ENCODE peak calls at places on chromosomes 5 and 9, in seven cellular contexts. N is HepG2, L is GM12878, K is H1, U is SK-N-SH, X is GM12891, D is K562. A is an unnamed sample.

GRCh38 chr5:81234801-81235200 is 1.7 kb downstream of the CKMT2 start:
- DNase-seq in N (no peak), L (no peak), K (no peak), U (no peak), X (no peak), D (no peak), A (no peak)

GRCh38 chr5:28807230-28807629 is 1768.8 kb upstream of the CDH9 start:
- DNase-seq in N (no peak), L (no peak), K (no peak), U (no peak), X (no peak), D (no peak), A (no peak)

GRCh38 chr9:35829764-35830096 is 702 bp downstream of the TMEM8B start:
- DNase-seq in N (peak; percentile 22), L (no peak), K (no peak), U (no peak), X (no peak), D (no peak), A (no peak)

GRCh38 chr9:105150991-105151685 is 93.3 kb upstream of the SLC44A1 start:
- DNase-seq in N (no peak), L (no peak), K (no peak), U (no peak), X (no peak), D (no peak), A (no peak)

GRCh38 chr5:10448754-10449345 is 7.2 kb downstream of the ROPN1L start:
- DNase-seq in N (no peak), L (no peak), K (no peak), U (no peak), X (no peak), D (no peak), A (no peak)

GRCh38 chr5:37005946-37006540 is 129.5 kb downstream of the NIPBL start:
- DNase-seq in N (peak; percentile 7), L (no peak), K (no peak), U (peak; percentile 28), X (no peak), D (peak; percentile 12), A (no peak)

GRCh38 chr9:27712826-27713225 is 139.5 kb upstream of the C9orf72 start:
- DNase-seq in N (no peak), L (no peak), K (no peak), U (no peak), X (no peak), D (no peak), A (no peak)

GRCh38 chr9:126829035-126829434 is 24.2 kb downstream of the ZBTB43 start:
- DNase-seq in N (no peak), L (no peak), K (no peak), U (no peak), X (no peak), D (no peak), A (no peak)

GRCh38 chr9:6641961-6642360 is 3.6 kb downstream of the GLDC start:
- DNase-seq in N (no peak), L (no peak), K (no peak), U (no peak), X (no peak), D (no peak), A (no peak)

GRCh38 chr5:82259172-82259800 is 18.9 kb downstream of the RPS23 start:
- DNase-seq in N (no peak), L (no peak), K (no peak), U (peak; percentile 30), X (no peak), D (no peak), A (no peak)

GRCh38 chr9:10173561-10173960 is 439.2 kb downstream of the PTPRD start:
- DNase-seq in N (no peak), L (no peak), K (no peak), U (no peak), X (no peak), D (no peak), A (no peak)

GRCh38 chr9:127004946-127005769 is 90.6 kb downstream of the RALGPS1 start:
- DNase-seq in N (no peak), L (peak; percentile 98), K (no peak), U (no peak), X (peak; percentile 42), D (no peak), A (peak; percentile 50)

GRCh38 chr5:141875795-141876627 is 2.2 kb downstream of the PCDH1 start:
- DNase-seq in N (no peak), L (no peak), K (no peak), U (peak; percentile 72), X (no peak), D (peak; percentile 78), A (peak; percentile 1)

GRCh38 chr9:136576269-136576626 is 30.4 kb upstream of the NOTCH1 start:
- DNase-seq in N (no peak), L (no peak), K (no peak), U (no peak), X (no peak), D (no peak), A (no peak)

GRCh38 chr5:82912462-82912861 is 164.7 kb downstream of the TMEM167A start:
- DNase-seq in N (no peak), L (no peak), K (no peak), U (no peak), X (no peak), D (no peak), A (no peak)

GRCh38 chr9:108787664-108788048 is 68.1 kb downstream of the ACTL7B start:
- DNase-seq in N (no peak), L (no peak), K (no peak), U (no peak), X (no peak), D (no peak), A (no peak)

GRCh38 chr9:17627641-17628040 is 48.8 kb downstream of the SH3GL2 start:
- DNase-seq in N (no peak), L (no peak), K (no peak), U (no peak), X (no peak), D (no peak), A (no peak)

GRCh38 chr5:139651863-139652787 is 4.0 kb downstream of the CXXC5 start:
- DNase-seq in N (no peak), L (peak; percentile 85), K (no peak), U (peak; percentile 89), X (peak; percentile 90), D (peak; percentile 89), A (peak; percentile 90)

GRCh38 chr5:134226441-134227192 is 744 bp upstream of the PPP2CA start:
- DNase-seq in N (peak; percentile 29), L (no peak), K (no peak), U (no peak), X (peak; percentile 38), D (no peak), A (peak; percentile 38)

GRCh38 chr9:99635032-99635431 is 186.7 kb upstream of the NR4A3 start:
- DNase-seq in N (no peak), L (no peak), K (no peak), U (no peak), X (no peak), D (no peak), A (no peak)

GRCh38 chr9:112308576-112308975 is 24.8 kb downstream of the PTBP3 start:
- DNase-seq in N (peak; percentile 56), L (no peak), K (no peak), U (no peak), X (no peak), D (no peak), A (no peak)

GRCh38 chr5:137858223-137858916 is 9.3 kb upstream of the MYOT start:
- DNase-seq in N (no peak), L (peak; percentile 58), K (no peak), U (no peak), X (no peak), D (no peak), A (no peak)

GRCh38 chr9:124217839-124218437 is 39.8 kb upstream of the NEK6 start:
- DNase-seq in N (no peak), L (no peak), K (no peak), U (no peak), X (no peak), D (no peak), A (no peak)

GRCh38 chr5:73338201-73339126 is 110.1 kb downstream of the FOXD1 start:
- DNase-seq in N (peak; percentile 3), L (no peak), K (no peak), U (no peak), X (no peak), D (no peak), A (no peak)

GRCh38 chr5:2921176-2921575 is 169.7 kb upstream of the IRX2 start:
- DNase-seq in N (no peak), L (no peak), K (no peak), U (no peak), X (no peak), D (no peak), A (no peak)

GRCh38 chr9:86749530-86750275 is 197.6 kb downstream of the GAS1 start:
- DNase-seq in N (no peak), L (no peak), K (no peak), U (peak; percentile 19), X (no peak), D (no peak), A (no peak)
- TF ChIP-seq TAF1 in N (no peak), L (no peak), K (no peak), U (no peak), X (no peak), D (no peak), A (no peak)

GRCh38 chr5:15459200-15459599 is 40.8 kb upstream of the FBXL7 start:
- DNase-seq in N (no peak), L (no peak), K (no peak), U (no peak), X (no peak), D (no peak), A (no peak)
- TF ChIP-seq POLR2AphosphoS5 in N (no peak), L (no peak), K (no peak), U (no peak), X (no peak), D (no peak), A (no peak)

DNA sequence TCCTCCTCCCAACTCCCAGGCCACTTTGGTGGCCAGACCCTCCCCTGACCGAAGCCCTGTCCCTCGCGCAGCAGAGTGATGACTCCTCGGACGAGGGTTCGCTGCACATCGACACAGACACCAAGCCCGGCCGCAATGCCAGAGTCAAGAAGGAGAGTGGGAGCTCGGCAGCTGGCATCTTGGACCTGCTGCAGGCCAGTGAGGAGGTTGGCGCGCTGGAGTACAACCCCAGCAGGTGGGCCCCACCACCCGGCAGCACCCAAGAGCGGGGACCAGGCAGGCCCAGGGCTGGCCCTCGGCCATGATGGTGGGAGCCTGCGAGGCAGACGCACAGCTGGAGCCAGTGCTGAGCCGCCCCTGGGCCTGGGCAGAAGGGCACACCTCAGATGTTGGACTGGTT is 90.6 kb downstream of the PHF2 start:
- DNase-seq in N (no peak), L (no peak), K (no peak), U (no peak), X (no peak), D (no peak), A (no peak)
- TF ChIP-seq TAF1 in N (no peak), L (no peak), K (no peak), U (no peak), X (no peak), D (no peak), A (no peak)

DNA sequence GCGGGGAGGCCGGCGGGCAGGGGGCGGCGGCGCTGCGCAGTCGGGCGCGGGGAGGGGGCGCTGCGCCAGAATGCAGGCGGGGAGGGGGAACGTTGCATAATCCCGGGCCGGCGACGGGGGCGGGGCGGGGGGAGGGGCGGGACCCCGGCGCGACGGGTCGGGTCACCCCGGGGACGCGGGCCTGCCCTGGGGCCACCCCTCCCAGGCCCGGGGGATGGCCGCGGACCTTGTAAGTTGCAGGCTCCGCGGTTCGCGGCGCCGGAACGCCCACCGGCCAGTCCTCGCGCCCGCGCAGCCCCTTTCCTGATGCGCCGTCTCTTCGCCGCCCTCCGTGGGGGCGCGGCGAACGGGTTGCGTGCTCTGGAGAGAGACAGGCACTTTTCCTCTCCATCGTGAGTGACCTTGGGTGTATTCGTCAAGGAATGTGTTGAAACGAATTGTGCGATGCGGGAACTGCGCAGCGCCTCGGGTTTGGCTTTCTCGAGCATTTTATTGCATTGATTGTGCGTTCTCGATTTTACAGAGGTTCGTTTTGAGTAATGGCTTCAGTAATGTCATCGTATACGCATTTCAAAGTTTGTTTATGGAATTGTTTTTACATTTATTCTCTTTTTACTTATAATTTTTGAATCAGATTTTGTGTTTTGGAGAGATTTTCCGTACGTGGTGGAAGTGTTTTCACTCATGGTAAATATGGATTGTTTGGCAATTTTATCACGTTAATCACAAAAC is 808 bp downstream of the SPIN1 start:
- DNase-seq in N (peak; percentile 66), L (no peak), K (no peak), U (peak; percentile 91), X (peak; percentile 34), D (peak; percentile 87), A (peak; percentile 31)
- TF ChIP-seq POLR2AphosphoS5 in N (no peak), L (no peak), K (no peak), U (no peak), X (no peak), D (no peak), A (no peak)

A was measured in GM12892.